ENCODE peak calls at places on chromosome 19, in nine cellular contexts. Q, W, V, H, K, J, G, Y and O are unnamed samples.

GRCh38 chr19:17468302-17469091 is 1.8 kb upstream of the SLC27A1 start:
- DNase-seq in Y (peak), W (no peak), Q (no peak), G (no peak), H (no peak), J (no peak), K (no peak), V (peak), O (no peak)

GRCh38 chr19:13215572-13216380 is 65.6 kb downstream of the IER2 start:
- DNase-seq in Q (no peak), K (no peak), H (no peak), V (no peak), G (peak), Y (no peak), J (peak), W (no peak), O (no peak)

GRCh38 chr19:48724796-48725753 is 5.5 kb upstream of the MAMSTR start:
- DNase-seq in Q (peak), V (no peak), J (peak), Y (peak), K (no peak), W (peak), G (peak), H (no peak), O (no peak)

GRCh38 chr19:37975596-37976515 is 68.8 kb downstream of the SIPA1L3 start:
- DNase-seq in W (no peak), Q (no peak), K (no peak), J (no peak), H (no peak), V (no peak), Y (no peak), G (no peak), O (no peak)

GRCh38 chr19:40611900-40612698 is 10.9 kb downstream of the LTBP4 start:
- DNase-seq in V (no peak), G (no peak), W (no peak), Q (no peak), J (no peak), Y (no peak), H (no peak), K (no peak), O (no peak)

GRCh38 chr19:720691-721160 is 12.0 kb downstream of the PALM start:
- DNase-seq in V (no peak), H (no peak), K (no peak), G (no peak), Q (no peak), Y (no peak), J (no peak), W (no peak), O (no peak)

GRCh38 chr19:10701955-10702307 is 692 bp downstream of the QTRT1 start:
- DNase-seq in H (no peak), G (no peak), W (peak), Y (no peak), V (no peak), K (no peak), Q (no peak), J (no peak), O (no peak)

GRCh38 chr19:4755459-4755858 is 31.8 kb upstream of the DPP9 start:
- DNase-seq in Q (no peak), V (no peak), K (no peak), G (no peak), W (no peak), J (no peak), Y (no peak), H (no peak), O (no peak)

GRCh38 chr19:55257461-55258411 is 1.1 kb downstream of the PPP6R1 start:
- DNase-seq in Y (no peak), H (no peak), J (no peak), G (no peak), V (no peak), Q (no peak), K (no peak), W (peak), O (peak)

GRCh38 chr19:28292822-28293500 is 920.0 kb downstream of the UQCRFS1 start:
- DNase-seq in H (no peak), J (no peak), G (no peak), Q (no peak), K (no peak), W (no peak), Y (no peak), V (no peak), O (no peak)

GRCh38 chr19:34841780-34842179 is 68.8 kb upstream of the ZNF599 start:
- DNase-seq in K (no peak), Q (no peak), G (no peak), W (no peak), J (no peak), H (no peak), Y (no peak), V (no peak), O (no peak)

GRCh38 chr19:18239303-18239702 is 13.1 kb upstream of the PDE4C start:
- DNase-seq in V (no peak), J (no peak), Q (no peak), W (no peak), Y (no peak), H (no peak), K (no peak), G (no peak), O (no peak)

GRCh38 chr19:10836478-10837325 is 690 bp upstream of the TMED1 start:
- DNase-seq in J (peak), Q (peak), W (peak), H (peak), V (peak), Y (peak), G (peak), K (peak), O (no peak)

GRCh38 chr19:13665125-13665903 is 99.0 kb upstream of the MRI1 start:
- DNase-seq in V (no peak), W (no peak), Q (no peak), J (no peak), H (no peak), Y (no peak), K (no peak), G (no peak), O (no peak)

GRCh38 chr19:36008336-36008978 is at the start of gene SYNE4:
- DNase-seq in Q (no peak), G (no peak), W (no peak), H (no peak), K (no peak), J (no peak), V (peak), Y (no peak), O (no peak)

GRCh38 chr19:33110201-33110910 is 21.6 kb upstream of the WDR88 start:
- DNase-seq in H (peak), G (no peak), W (no peak), V (no peak), Y (peak), K (no peak), Q (no peak), J (no peak), O (no peak)

GRCh38 chr19:679418-680286 is 3.5 kb downstream of the FSTL3 start:
- DNase-seq in W (no peak), K (no peak), V (peak), G (peak), Q (no peak), H (no peak), Y (peak), J (no peak), O (no peak)

GRCh38 chr19:11405846-11406643 is 13.1 kb downstream of the RGL3 start:
- DNase-seq in J (no peak), H (no peak), V (no peak), G (no peak), Q (no peak), W (no peak), K (no peak), Y (no peak), O (no peak)

GRCh38 chr19:17938092-17938845 is 5.5 kb downstream of the CCDC124 start:
- DNase-seq in K (peak), V (peak), Q (peak), G (peak), W (peak), Y (peak), J (peak), H (peak), O (peak)

GRCh38 chr19:4088975-4089374 is 22.3 kb upstream of the ZBTB7A start:
- DNase-seq in V (no peak), G (no peak), Y (no peak), Q (no peak), W (no peak), J (peak), K (no peak), H (no peak), O (no peak)

GRCh38 chr19:979318-979741 is 4.8 kb upstream of the WDR18 start:
- DNase-seq in W (no peak), Q (no peak), G (no peak), Y (no peak), V (no peak), K (no peak), J (no peak), H (no peak), O (no peak)

GRCh38 chr19:9130965-9131364 is 4.2 kb upstream of the OR7G3 start:
- DNase-seq in K (no peak), Y (no peak), Q (no peak), J (no peak), V (no peak), G (no peak), H (no peak), W (no peak), O (no peak)

GRCh38 chr19:54451331-54451871 is 2.4 kb downstream of the LENG8 start:
- DNase-seq in W (no peak), H (no peak), K (no peak), G (no peak), V (no peak), J (no peak), Q (no peak), Y (no peak), O (no peak)

GRCh38 chr19:43934055-43934984 is 762 bp downstream of the ZNF45 start:
- DNase-seq in Y (peak), J (no peak), W (peak), V (no peak), K (no peak), Q (no peak), G (no peak), H (no peak), O (no peak)

GRCh38 chr19:46344363-46344762 is 2.5 kb upstream of the PPP5C start:
- DNase-seq in J (no peak), H (no peak), W (no peak), K (no peak), G (no peak), V (no peak), Q (no peak), Y (no peak), O (no peak)

GRCh38 chr19:4352701-4353121 is 9.3 kb downstream of the MPND start:
- DNase-seq in K (no peak), Q (peak), G (no peak), V (no peak), W (peak), H (no peak), J (peak), Y (peak), O (peak)

GRCh38 chr19:58356236-58356970 is 3.1 kb upstream of the A1BG start:
- DNase-seq in W (no peak), Q (no peak), H (no peak), Y (peak), G (no peak), K (no peak), V (no peak), J (no peak), O (no peak)

GRCh38 chr19:12872941-12873890 is 8.0 kb downstream of the DNASE2 start:
- DNase-seq in G (no peak), Y (peak), V (no peak), K (no peak), Q (peak), W (peak), J (peak), H (peak), O (no peak)

GRCh38 chr19:50542825-50543428 is 25.3 kb downstream of the LRRC4B start:
- DNase-seq in H (no peak), W (no peak), Q (peak), K (no peak), J (no peak), Y (no peak), V (no peak), G (no peak), O (no peak)

GRCh38 chr19:6534451-6535093 is 3.7 kb downstream of the TNFSF9 start:
- DNase-seq in V (no peak), H (no peak), Y (no peak), K (no peak), J (no peak), Q (no peak), G (no peak), W (no peak), O (no peak)

GRCh38 chr19:57949702-57950101 is 2.2 kb upstream of the ZNF256 start:
- DNase-seq in H (no peak), G (no peak), V (no peak), Q (no peak), J (no peak), Y (no peak), K (no peak), W (no peak), O (no peak)

GRCh38 chr19:8017808-8018207 is 12.4 kb upstream of the ELAVL1 start:
- DNase-seq in Y (no peak), V (no peak), K (no peak), Q (no peak), J (peak), G (no peak), W (peak), H (no peak), O (no peak)